ENCODE peak calls at places on chromosomes 7 and 10, in four cellular contexts. One of them, this sample, is unnamed.
A peak's percentile ranks its signal among the peaks of the same experiment; 100 is the strongest.

GRCh38 chr7:65731562-65732035 is 141.3 kb upstream of the VKORC1L1 start:
- DNase-seq in H1: no peak
- DNase-seq in HepG2: no peak
- DNase-seq in GM12878: no peak
- DNase-seq in this sample: peak; percentile 61

GRCh38 chr10:119689016-119689564 is 36.8 kb upstream of the INPP5F start:
- DNase-seq in GM12878: no peak
- DNase-seq in HepG2: no peak
- DNase-seq in H1: no peak
- DNase-seq in this sample: no peak

GRCh38 chr10:829241-829640 is 102.3 kb downstream of the LARP4B start:
- DNase-seq in H1: no peak
- DNase-seq in HepG2: no peak
- DNase-seq in GM12878: no peak
- DNase-seq in this sample: no peak

GRCh38 chr10:83701799-83702198 is 437.5 kb upstream of the GHITM start:
- DNase-seq in H1: no peak
- DNase-seq in GM12878: no peak
- DNase-seq in HepG2: no peak
- DNase-seq in this sample: no peak

GRCh38 chr10:71548494-71548846 is 151.8 kb downstream of the CDH23 start:
- DNase-seq in H1: no peak
- DNase-seq in GM12878: no peak
- DNase-seq in HepG2: no peak
- DNase-seq in this sample: no peak

GRCh38 chr7:84092207-84092606 is 102.4 kb downstream of the SEMA3A start:
- DNase-seq in H1: no peak
- DNase-seq in HepG2: no peak
- DNase-seq in GM12878: no peak
- DNase-seq in this sample: no peak

GRCh38 chr7:98877692-98878364 is 504 bp upstream of the TRRAP start:
- DNase-seq in GM12878: no peak
- DNase-seq in H1: no peak
- DNase-seq in HepG2: no peak
- DNase-seq in this sample: no peak

GRCh38 chr10:103861501-103861900 is 6.1 kb upstream of the SH3PXD2A start:
- DNase-seq in GM12878: no peak
- DNase-seq in HepG2: no peak
- DNase-seq in H1: no peak
- DNase-seq in this sample: no peak

GRCh38 chr10:77832243-77832642 is 94.3 kb downstream of the DLG5 start:
- DNase-seq in H1: no peak
- DNase-seq in GM12878: no peak
- DNase-seq in HepG2: no peak
- DNase-seq in this sample: no peak

GRCh38 chr10:28263136-28263857 is 39.6 kb downstream of the MPP7 start:
- DNase-seq in HepG2: peak; percentile 46
- DNase-seq in GM12878: no peak
- DNase-seq in H1: no peak
- DNase-seq in this sample: no peak

GRCh38 chr10:7525314-7526016 is 114.6 kb upstream of the SFMBT2 start:
- DNase-seq in HepG2: peak; percentile 71
- DNase-seq in H1: no peak
- DNase-seq in GM12878: peak; percentile 64
- DNase-seq in this sample: peak; percentile 51

GRCh38 chr7:14583518-14583917 is 319.0 kb downstream of the DGKB start:
- DNase-seq in HepG2: no peak
- DNase-seq in GM12878: no peak
- DNase-seq in H1: no peak
- DNase-seq in this sample: no peak

GRCh38 chr10:86585037-86585725 is 63.6 kb upstream of the WAPL start:
- DNase-seq in H1: peak; percentile 67
- DNase-seq in HepG2: peak; percentile 57
- DNase-seq in GM12878: peak; percentile 38
- DNase-seq in this sample: no peak

GRCh38 chr7:2016761-2017482 is 215.8 kb downstream of the MAD1L1 start:
- DNase-seq in H1: no peak
- DNase-seq in GM12878: no peak
- DNase-seq in HepG2: no peak
- DNase-seq in this sample: no peak

GRCh38 chr7:35544028-35544742 is 150.8 kb downstream of the HERPUD2 start:
- DNase-seq in H1: no peak
- DNase-seq in HepG2: no peak
- DNase-seq in GM12878: no peak
- DNase-seq in this sample: no peak

GRCh38 chr10:113905756-113906155 is 51.3 kb downstream of the NHLRC2 start:
- DNase-seq in H1: no peak
- DNase-seq in HepG2: no peak
- DNase-seq in GM12878: no peak
- DNase-seq in this sample: no peak
- H3K36me3 ChIP-seq in H1: peaks cover 27% of the 10 kb centered on the region
- H3K36me3 ChIP-seq in HepG2: peaks cover 7% of the 10 kb centered on the region
- H3K36me3 ChIP-seq in GM12878: peaks cover 22% of the 10 kb centered on the region
- H3K36me3 ChIP-seq in this sample: peaks cover 38% of the 10 kb centered on the region

GRCh38 chr10:129883637-129884389 is 80.3 kb downstream of the EBF3 start:
- DNase-seq in GM12878: no peak
- DNase-seq in HepG2: no peak
- DNase-seq in H1: no peak
- DNase-seq in this sample: no peak
- TF ChIP-seq SUZ12 in GM12878: no peak
- TF ChIP-seq SUZ12 in HepG2: no peak
- TF ChIP-seq SUZ12 in H1: no peak
- TF ChIP-seq SUZ12 in this sample: no peak

DNA sequence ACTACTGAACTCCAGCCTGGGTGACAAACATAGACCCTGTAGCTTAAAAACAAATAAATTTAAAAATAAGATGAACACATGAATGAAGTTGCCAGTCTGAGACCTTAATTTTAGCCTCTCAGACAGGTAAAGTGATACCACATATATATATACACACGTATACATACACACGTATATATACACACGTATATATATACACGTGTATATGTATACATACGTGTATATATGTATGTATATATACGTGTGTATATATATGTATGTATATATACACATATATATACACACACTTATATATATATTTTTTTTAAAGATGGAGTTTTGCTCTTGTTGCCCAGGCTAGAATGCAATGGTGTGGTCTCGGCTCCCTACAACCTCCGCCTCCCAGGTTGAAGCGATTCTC is 62.7 kb downstream of the UBE2H start:
- DNase-seq in HepG2: no peak
- DNase-seq in GM12878: no peak
- DNase-seq in H1: no peak
- DNase-seq in this sample: no peak
- H3K36me3 ChIP-seq in HepG2: peaks cover 2% of the 10 kb centered on the region
- H3K36me3 ChIP-seq in GM12878: peaks cover 5% of the 10 kb centered on the region
- H3K36me3 ChIP-seq in H1: no peaks in the 10 kb centered on the region
- H3K36me3 ChIP-seq in this sample: peaks cover 11% of the 10 kb centered on the region

GRCh38 chr7:26538216-26538615 is 246.6 kb downstream of the SNX10 start:
- DNase-seq in H1: no peak
- DNase-seq in GM12878: no peak
- DNase-seq in HepG2: no peak
- DNase-seq in this sample: no peak

GRCh38 chr7:26534649-26535482 is 243.2 kb downstream of the SNX10 start:
- DNase-seq in HepG2: no peak
- DNase-seq in H1: no peak
- DNase-seq in GM12878: no peak
- DNase-seq in this sample: no peak

GRCh38 chr7:26535483-26536069 is 243.9 kb downstream of the SNX10 start:
- DNase-seq in H1: no peak
- DNase-seq in HepG2: no peak
- DNase-seq in GM12878: no peak
- DNase-seq in this sample: no peak

GRCh38 chr7:26543345-26543744 is 251.7 kb downstream of the SNX10 start:
- DNase-seq in HepG2: no peak
- DNase-seq in H1: no peak
- DNase-seq in GM12878: no peak
- DNase-seq in this sample: no peak

DNA sequence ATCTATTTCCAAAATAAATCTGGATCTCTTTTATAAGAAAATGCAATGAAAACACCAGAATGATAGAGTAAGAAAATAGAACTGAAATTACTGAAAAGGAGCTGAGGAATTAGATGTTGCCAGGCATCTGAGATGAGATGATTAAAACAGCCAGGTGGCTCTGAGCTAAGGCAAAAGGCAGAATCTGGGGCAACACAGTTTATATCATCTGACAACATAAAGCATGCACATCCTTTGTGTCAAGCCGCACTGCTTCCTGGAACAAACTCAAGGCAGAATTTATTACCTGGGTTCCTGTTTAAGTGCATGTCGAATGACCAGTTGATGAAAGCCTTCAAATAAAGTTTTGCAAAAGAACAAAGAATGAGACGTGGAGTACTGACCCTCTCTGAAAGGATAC is 247.0 kb downstream of the SNX10 start:
- DNase-seq in GM12878: no peak
- DNase-seq in H1: no peak
- DNase-seq in HepG2: no peak
- DNase-seq in this sample: no peak
- TF ChIP-seq SUZ12 in GM12878: no peak
- TF ChIP-seq SUZ12 in H1: no peak
- TF ChIP-seq SUZ12 in HepG2: no peak
- TF ChIP-seq SUZ12 in this sample: no peak

DNA sequence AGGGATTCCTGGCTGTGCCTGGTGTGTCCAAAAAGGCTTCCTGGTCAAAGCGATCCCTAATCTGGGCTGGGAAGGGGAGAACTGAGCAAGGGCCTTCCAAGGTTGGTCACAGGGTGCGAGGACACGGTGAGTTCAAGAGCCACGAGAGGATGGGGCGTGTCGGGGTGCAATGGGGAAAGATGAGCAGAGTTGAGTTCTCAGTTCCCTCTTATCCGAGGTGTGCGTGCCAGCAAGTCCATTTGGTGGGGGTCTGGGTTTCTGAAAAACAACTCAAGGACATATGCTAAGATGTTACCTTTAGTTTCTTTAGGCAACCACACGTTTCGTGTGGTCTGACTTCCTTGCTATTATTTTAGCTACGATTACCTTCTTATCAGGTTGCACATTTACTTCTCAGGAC is 1.3 kb downstream of the ZNF775 start:
- DNase-seq in HepG2: no peak
- DNase-seq in H1: no peak
- DNase-seq in GM12878: no peak
- DNase-seq in this sample: no peak
- H3K36me3 ChIP-seq in HepG2: no peaks in the 10 kb centered on the region
- H3K36me3 ChIP-seq in H1: no peaks in the 10 kb centered on the region
- H3K36me3 ChIP-seq in GM12878: peaks cover 2% of the 10 kb centered on the region
- H3K36me3 ChIP-seq in this sample: peaks cover 8% of the 10 kb centered on the region

GRCh38 chr10:121310151-121310711 is 288.0 kb downstream of the FGFR2 start:
- DNase-seq in GM12878: no peak
- DNase-seq in H1: no peak
- DNase-seq in HepG2: no peak
- DNase-seq in this sample: no peak
- TF ChIP-seq SUZ12 in GM12878: no peak
- TF ChIP-seq SUZ12 in H1: no peak
- TF ChIP-seq SUZ12 in HepG2: no peak
- TF ChIP-seq SUZ12 in this sample: no peak